ENCODE peak calls at places on chromosomes 13 and 19, in ten cellular contexts. One of them, this sample, is unnamed.

GRCh38 chr13:109789262-109789661 is 2.9 kb upstream of the IRS2 start:
- DNase-seq in ovary: no peak
- DNase-seq in Caco-2: no peak
- DNase-seq in AG09319: no peak
- DNase-seq in GM23338: no peak
- DNase-seq in PC-3: no peak
- DNase-seq in stomach: no peak
- DNase-seq in BE2C: no peak
- DNase-seq in pancreas: no peak
- DNase-seq in epithelial cell of esophagus: no peak
- DNase-seq in this sample: no peak

GRCh38 chr13:53201454-53202225 is 173.0 kb downstream of the OLFM4 start:
- DNase-seq in ovary: no peak
- DNase-seq in Caco-2: no peak
- DNase-seq in AG09319: no peak
- DNase-seq in GM23338: peak
- DNase-seq in PC-3: no peak
- DNase-seq in stomach: no peak
- DNase-seq in BE2C: peak
- DNase-seq in pancreas: peak
- DNase-seq in epithelial cell of esophagus: no peak
- DNase-seq in this sample: peak

GRCh38 chr13:102707465-102707864 is 12.6 kb upstream of the METTL21C start:
- DNase-seq in ovary: no peak
- DNase-seq in Caco-2: no peak
- DNase-seq in AG09319: peak
- DNase-seq in GM23338: no peak
- DNase-seq in PC-3: peak
- DNase-seq in stomach: no peak
- DNase-seq in BE2C: no peak
- DNase-seq in pancreas: no peak
- DNase-seq in epithelial cell of esophagus: peak
- DNase-seq in this sample: no peak

GRCh38 chr13:22828081-22828480 is 352.7 kb upstream of the SGCG start:
- DNase-seq in ovary: no peak
- DNase-seq in Caco-2: no peak
- DNase-seq in AG09319: no peak
- DNase-seq in GM23338: no peak
- DNase-seq in PC-3: peak
- DNase-seq in stomach: no peak
- DNase-seq in BE2C: no peak
- DNase-seq in pancreas: no peak
- DNase-seq in epithelial cell of esophagus: peak
- DNase-seq in this sample: no peak

GRCh38 chr19:39352549-39353285 is 10.5 kb downstream of the SAMD4B start:
- DNase-seq in ovary: no peak
- DNase-seq in Caco-2: no peak
- DNase-seq in AG09319: no peak
- DNase-seq in GM23338: no peak
- DNase-seq in PC-3: no peak
- DNase-seq in stomach: no peak
- DNase-seq in BE2C: no peak
- DNase-seq in pancreas: no peak
- DNase-seq in epithelial cell of esophagus: no peak
- DNase-seq in this sample: no peak

GRCh38 chr13:114118763-114119123 is 13.7 kb downstream of the RASA3 start:
- DNase-seq in ovary: no peak
- DNase-seq in Caco-2: no peak
- DNase-seq in AG09319: no peak
- DNase-seq in GM23338: no peak
- DNase-seq in PC-3: peak
- DNase-seq in stomach: no peak
- DNase-seq in BE2C: no peak
- DNase-seq in pancreas: no peak
- DNase-seq in epithelial cell of esophagus: no peak
- DNase-seq in this sample: peak

GRCh38 chr13:65724261-65724660 is 1505.9 kb downstream of the PCDH9 start:
- DNase-seq in ovary: no peak
- DNase-seq in Caco-2: no peak
- DNase-seq in AG09319: no peak
- DNase-seq in GM23338: no peak
- DNase-seq in PC-3: no peak
- DNase-seq in stomach: no peak
- DNase-seq in BE2C: no peak
- DNase-seq in pancreas: no peak
- DNase-seq in epithelial cell of esophagus: no peak
- DNase-seq in this sample: no peak

GRCh38 chr13:96672016-96672415 is 322.3 kb downstream of the OXGR1 start:
- DNase-seq in ovary: no peak
- DNase-seq in Caco-2: no peak
- DNase-seq in AG09319: no peak
- DNase-seq in GM23338: no peak
- DNase-seq in PC-3: peak
- DNase-seq in stomach: no peak
- DNase-seq in BE2C: no peak
- DNase-seq in pancreas: no peak
- DNase-seq in epithelial cell of esophagus: peak
- DNase-seq in this sample: no peak

GRCh38 chr13:30676672-30677071 is 58.7 kb upstream of the ALOX5AP start:
- DNase-seq in ovary: no peak
- DNase-seq in Caco-2: peak
- DNase-seq in AG09319: no peak
- DNase-seq in GM23338: peak
- DNase-seq in PC-3: peak
- DNase-seq in stomach: no peak
- DNase-seq in BE2C: no peak
- DNase-seq in pancreas: no peak
- DNase-seq in epithelial cell of esophagus: peak
- DNase-seq in this sample: no peak

GRCh38 chr19:41398603-41399002 is 985 bp downstream of the BCKDHA start:
- DNase-seq in ovary: no peak
- DNase-seq in Caco-2: no peak
- DNase-seq in AG09319: no peak
- DNase-seq in GM23338: no peak
- DNase-seq in PC-3: no peak
- DNase-seq in stomach: no peak
- DNase-seq in BE2C: no peak
- DNase-seq in pancreas: no peak
- DNase-seq in epithelial cell of esophagus: no peak
- DNase-seq in this sample: no peak

GRCh38 chr19:17510220-17510993 is 1.0 kb upstream of the PGLS start:
- DNase-seq in ovary: no peak
- DNase-seq in Caco-2: no peak
- DNase-seq in AG09319: no peak
- DNase-seq in GM23338: no peak
- DNase-seq in PC-3: no peak
- DNase-seq in stomach: no peak
- DNase-seq in BE2C: no peak
- DNase-seq in pancreas: no peak
- DNase-seq in epithelial cell of esophagus: no peak
- DNase-seq in this sample: no peak

GRCh38 chr13:31160857-31161582 is 684 bp downstream of the HSPH1 start:
- DNase-seq in ovary: peak
- DNase-seq in Caco-2: peak
- DNase-seq in AG09319: peak
- DNase-seq in GM23338: peak
- DNase-seq in PC-3: peak
- DNase-seq in stomach: peak
- DNase-seq in BE2C: peak
- DNase-seq in pancreas: peak
- DNase-seq in epithelial cell of esophagus: peak
- DNase-seq in this sample: peak

GRCh38 chr19:55812449-55812848 is 19.4 kb downstream of the NLRP11 start:
- DNase-seq in ovary: no peak
- DNase-seq in Caco-2: no peak
- DNase-seq in AG09319: no peak
- DNase-seq in GM23338: no peak
- DNase-seq in PC-3: no peak
- DNase-seq in stomach: no peak
- DNase-seq in BE2C: no peak
- DNase-seq in pancreas: no peak
- DNase-seq in epithelial cell of esophagus: no peak
- DNase-seq in this sample: no peak

GRCh38 chr19:55813906-55814305 is 17.9 kb downstream of the NLRP11 start:
- DNase-seq in ovary: no peak
- DNase-seq in Caco-2: no peak
- DNase-seq in AG09319: no peak
- DNase-seq in GM23338: no peak
- DNase-seq in PC-3: no peak
- DNase-seq in stomach: no peak
- DNase-seq in BE2C: no peak
- DNase-seq in pancreas: no peak
- DNase-seq in epithelial cell of esophagus: no peak
- DNase-seq in this sample: no peak

GRCh38 chr19:55811340-55811739 is 20.5 kb downstream of the NLRP11 start:
- DNase-seq in ovary: no peak
- DNase-seq in Caco-2: no peak
- DNase-seq in AG09319: no peak
- DNase-seq in GM23338: no peak
- DNase-seq in PC-3: no peak
- DNase-seq in stomach: no peak
- DNase-seq in BE2C: no peak
- DNase-seq in pancreas: no peak
- DNase-seq in epithelial cell of esophagus: no peak
- DNase-seq in this sample: no peak

DNA sequence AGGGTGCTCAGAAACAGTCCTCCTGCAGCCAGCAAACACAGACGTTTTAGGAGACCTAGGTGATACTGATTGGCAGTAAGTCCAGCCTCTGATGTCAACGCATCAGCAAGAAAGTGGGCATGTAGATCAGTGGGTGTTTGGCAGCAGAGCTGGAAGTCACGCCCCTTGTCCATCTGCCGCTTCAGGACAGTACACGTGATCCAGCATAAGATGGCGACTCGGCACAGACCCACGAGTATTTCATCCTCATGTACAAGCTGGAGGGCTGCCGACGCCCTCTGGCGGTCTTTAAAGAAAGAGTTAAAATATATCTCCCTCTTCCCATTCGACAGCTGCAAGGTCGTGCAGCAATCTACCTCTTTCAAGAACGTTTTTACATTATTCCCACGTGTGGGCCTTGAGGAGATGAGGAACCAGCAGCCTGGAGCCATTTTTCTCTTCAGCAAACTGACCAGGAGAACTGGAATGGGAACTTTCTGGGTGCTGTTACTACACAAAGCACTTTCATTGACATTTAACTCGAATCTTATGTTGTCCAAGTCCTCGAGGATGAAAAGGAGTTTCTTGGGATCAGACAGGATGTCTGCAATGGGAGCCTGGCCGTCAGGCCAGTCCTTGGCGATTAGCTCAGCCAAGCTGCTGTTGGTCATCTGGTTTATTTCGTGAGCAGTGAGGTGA is 22.3 kb downstream of the NLRP11 start:
- DNase-seq in ovary: peak
- DNase-seq in Caco-2: peak
- DNase-seq in AG09319: no peak
- DNase-seq in GM23338: peak
- DNase-seq in PC-3: peak
- DNase-seq in stomach: peak
- DNase-seq in BE2C: peak
- DNase-seq in pancreas: peak
- DNase-seq in epithelial cell of esophagus: peak
- DNase-seq in this sample: peak
- TF ChIP-seq CTCF in ovary: no peak
- TF ChIP-seq CTCF in Caco-2: peak
- TF ChIP-seq CTCF in AG09319: no peak
- TF ChIP-seq CTCF in GM23338: peak
- TF ChIP-seq CTCF in PC-3: peak
- TF ChIP-seq CTCF in stomach: no peak
- TF ChIP-seq CTCF in BE2C: peak
- TF ChIP-seq CTCF in pancreas: peak
- TF ChIP-seq CTCF in epithelial cell of esophagus: no peak
- TF ChIP-seq CTCF in this sample: peak

DNA sequence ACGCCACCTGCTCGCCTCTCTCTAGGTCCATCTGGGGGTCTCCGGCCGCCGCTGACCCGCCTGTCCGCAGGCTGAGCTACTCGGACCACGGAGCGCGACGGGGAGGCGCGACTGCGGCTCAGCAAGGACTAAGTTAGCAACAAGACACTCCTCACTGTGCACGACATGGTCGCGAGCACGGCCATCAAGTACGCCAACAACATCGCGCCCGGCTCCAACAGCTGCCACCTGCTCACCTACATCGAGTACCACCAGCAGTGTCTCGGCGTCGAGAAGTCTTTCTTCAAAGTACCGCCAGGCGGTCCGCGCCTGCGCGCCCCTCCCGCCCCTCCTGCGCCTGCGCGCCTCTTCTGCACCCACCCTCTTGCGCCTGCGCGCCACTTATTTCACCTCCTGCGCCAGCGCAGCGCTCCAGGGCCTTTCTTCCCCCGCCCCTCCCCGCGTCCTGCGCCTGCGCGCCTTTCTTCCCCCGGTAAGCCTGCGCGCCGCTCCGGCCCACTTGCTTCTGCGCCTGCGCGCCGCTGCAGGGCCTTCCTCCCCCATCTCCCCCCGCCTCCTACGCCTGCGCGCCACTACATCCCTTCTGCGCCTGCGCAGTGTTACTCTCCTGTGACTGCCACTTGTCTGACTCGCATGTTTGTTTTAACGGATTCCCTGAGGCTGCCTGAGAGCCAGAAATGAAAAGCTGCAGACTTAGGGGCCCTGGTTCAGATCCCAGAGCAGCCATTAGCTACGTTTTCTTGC is 63.9 kb downstream of the ACSBG2 start:
- DNase-seq in ovary: peak
- DNase-seq in Caco-2: peak
- DNase-seq in AG09319: peak
- DNase-seq in GM23338: peak
- DNase-seq in PC-3: peak
- DNase-seq in stomach: peak
- DNase-seq in BE2C: peak
- DNase-seq in pancreas: peak
- DNase-seq in epithelial cell of esophagus: peak
- DNase-seq in this sample: peak
- TF ChIP-seq CTCF in ovary: peak
- TF ChIP-seq CTCF in Caco-2: peak
- TF ChIP-seq CTCF in AG09319: no peak
- TF ChIP-seq CTCF in GM23338: no peak
- TF ChIP-seq CTCF in PC-3: no peak
- TF ChIP-seq CTCF in stomach: peak
- TF ChIP-seq CTCF in BE2C: peak
- TF ChIP-seq CTCF in pancreas: peak
- TF ChIP-seq CTCF in epithelial cell of esophagus: peak
- TF ChIP-seq CTCF in this sample: peak

GRCh38 chr13:69654392-69654791 is 453.2 kb upstream of the ATXN8OS start:
- DNase-seq in ovary: no peak
- DNase-seq in Caco-2: no peak
- DNase-seq in AG09319: no peak
- DNase-seq in GM23338: no peak
- DNase-seq in PC-3: no peak
- DNase-seq in stomach: no peak
- DNase-seq in BE2C: no peak
- DNase-seq in pancreas: no peak
- DNase-seq in epithelial cell of esophagus: no peak
- DNase-seq in this sample: no peak
- TF ChIP-seq CTCF in ovary: no peak
- TF ChIP-seq CTCF in Caco-2: no peak
- TF ChIP-seq CTCF in AG09319: no peak
- TF ChIP-seq CTCF in GM23338: no peak
- TF ChIP-seq CTCF in PC-3: no peak
- TF ChIP-seq CTCF in stomach: no peak
- TF ChIP-seq CTCF in BE2C: no peak
- TF ChIP-seq CTCF in pancreas: no peak
- TF ChIP-seq CTCF in epithelial cell of esophagus: no peak
- TF ChIP-seq CTCF in this sample: no peak

GRCh38 chr19:19410553-19411550 is 5.4 kb downstream of the GATAD2A start:
- DNase-seq in ovary: no peak
- DNase-seq in Caco-2: no peak
- DNase-seq in AG09319: no peak
- DNase-seq in GM23338: no peak
- DNase-seq in PC-3: no peak
- DNase-seq in stomach: no peak
- DNase-seq in BE2C: no peak
- DNase-seq in pancreas: no peak
- DNase-seq in epithelial cell of esophagus: no peak
- DNase-seq in this sample: no peak
- TF ChIP-seq CTCF in ovary: no peak
- TF ChIP-seq CTCF in Caco-2: no peak
- TF ChIP-seq CTCF in AG09319: no peak
- TF ChIP-seq CTCF in GM23338: no peak
- TF ChIP-seq CTCF in PC-3: no peak
- TF ChIP-seq CTCF in stomach: no peak
- TF ChIP-seq CTCF in BE2C: no peak
- TF ChIP-seq CTCF in pancreas: no peak
- TF ChIP-seq CTCF in epithelial cell of esophagus: no peak
- TF ChIP-seq CTCF in this sample: no peak